ENCODE peak calls at places on chromosomes 2 and 18, in six cellular contexts. One of them, this sample, is unnamed.

GRCh38 chr2:11784747-11785610 is 38.5 kb downstream of the LPIN1 start:
- DNase-seq in H9: peak
- DNase-seq in mesenchymal stem cell: peak
- DNase-seq in mesendoderm: peak
- DNase-seq in H1: peak
- DNase-seq in IMR-90: peak
- DNase-seq in this sample: peak

GRCh38 chr2:205811387-205811786 is 129.1 kb downstream of the NRP2 start:
- DNase-seq in IMR-90: peak
- DNase-seq in H1: no peak
- DNase-seq in mesendoderm: no peak
- DNase-seq in mesenchymal stem cell: no peak
- DNase-seq in H9: no peak
- DNase-seq in this sample: no peak

GRCh38 chr18:25349926-25350560 is 1.9 kb downstream of the ZNF521 start:
- DNase-seq in mesendoderm: peak
- DNase-seq in H9: peak
- DNase-seq in mesenchymal stem cell: peak
- DNase-seq in H1: no peak
- DNase-seq in IMR-90: peak
- DNase-seq in this sample: peak

GRCh38 chr2:237940828-237941227 is 26.0 kb upstream of the UBE2F start:
- DNase-seq in mesendoderm: no peak
- DNase-seq in H9: no peak
- DNase-seq in H1: no peak
- DNase-seq in mesenchymal stem cell: no peak
- DNase-seq in IMR-90: no peak
- DNase-seq in this sample: no peak

GRCh38 chr2:163565192-163565591 is 170.6 kb downstream of the FIGN start:
- DNase-seq in mesendoderm: no peak
- DNase-seq in IMR-90: no peak
- DNase-seq in mesenchymal stem cell: no peak
- DNase-seq in H9: no peak
- DNase-seq in H1: no peak
- DNase-seq in this sample: no peak

GRCh38 chr18:37483221-37483971 is 82.2 kb downstream of the CELF4 start:
- DNase-seq in mesenchymal stem cell: peak
- DNase-seq in IMR-90: peak
- DNase-seq in mesendoderm: peak
- DNase-seq in H1: no peak
- DNase-seq in H9: peak
- DNase-seq in this sample: peak

GRCh38 chr18:62018034-62018760 is 125.4 kb upstream of the RNF152 start:
- DNase-seq in mesenchymal stem cell: peak
- DNase-seq in mesendoderm: no peak
- DNase-seq in IMR-90: peak
- DNase-seq in H9: no peak
- DNase-seq in H1: no peak
- DNase-seq in this sample: no peak

GRCh38 chr2:216486708-216487107 is 11.9 kb upstream of the RPL37A start:
- DNase-seq in IMR-90: no peak
- DNase-seq in H1: no peak
- DNase-seq in H9: no peak
- DNase-seq in mesenchymal stem cell: no peak
- DNase-seq in mesendoderm: no peak
- DNase-seq in this sample: no peak

GRCh38 chr2:55159752-55160151 is 72.3 kb downstream of the CLHC1 start:
- DNase-seq in mesendoderm: no peak
- DNase-seq in IMR-90: no peak
- DNase-seq in H1: no peak
- DNase-seq in mesenchymal stem cell: no peak
- DNase-seq in H9: no peak
- DNase-seq in this sample: no peak

GRCh38 chr2:189609853-189610252 is 29.3 kb upstream of the SLC40A1 start:
- DNase-seq in IMR-90: no peak
- DNase-seq in H1: no peak
- DNase-seq in H9: no peak
- DNase-seq in mesenchymal stem cell: no peak
- DNase-seq in mesendoderm: no peak
- DNase-seq in this sample: no peak

GRCh38 chr2:186645999-186646398 is 47.9 kb upstream of the FAM171B start:
- DNase-seq in mesenchymal stem cell: no peak
- DNase-seq in IMR-90: peak
- DNase-seq in H9: no peak
- DNase-seq in mesendoderm: no peak
- DNase-seq in H1: no peak
- DNase-seq in this sample: no peak

GRCh38 chr2:189367343-189367742 is 73.9 kb upstream of the WDR75 start:
- DNase-seq in mesendoderm: no peak
- DNase-seq in H1: no peak
- DNase-seq in H9: no peak
- DNase-seq in mesenchymal stem cell: peak
- DNase-seq in IMR-90: no peak
- DNase-seq in this sample: no peak

GRCh38 chr2:890791-891190 is 59.9 kb upstream of the SNTG2 start:
- DNase-seq in H9: peak
- DNase-seq in IMR-90: no peak
- DNase-seq in mesendoderm: no peak
- DNase-seq in H1: no peak
- DNase-seq in mesenchymal stem cell: no peak
- DNase-seq in this sample: no peak

GRCh38 chr18:55587341-55588000 is 521 bp downstream of the TCF4 start:
- DNase-seq in H1: no peak
- DNase-seq in mesenchymal stem cell: peak
- DNase-seq in mesendoderm: peak
- DNase-seq in IMR-90: peak
- DNase-seq in H9: peak
- DNase-seq in this sample: no peak

GRCh38 chr18:7592305-7593071 is 25.4 kb downstream of the PTPRM start:
- DNase-seq in H1: no peak
- DNase-seq in IMR-90: no peak
- DNase-seq in mesendoderm: peak
- DNase-seq in H9: peak
- DNase-seq in mesenchymal stem cell: no peak
- DNase-seq in this sample: no peak

GRCh38 chr18:70454705-70455322 is 166.0 kb downstream of the SOCS6 start:
- DNase-seq in mesendoderm: peak
- DNase-seq in mesenchymal stem cell: peak
- DNase-seq in H9: no peak
- DNase-seq in IMR-90: peak
- DNase-seq in H1: no peak
- DNase-seq in this sample: peak

GRCh38 chr2:227164745-227165350 is 424 bp downstream of the COL4A3 start:
- DNase-seq in IMR-90: no peak
- DNase-seq in H9: peak
- DNase-seq in mesenchymal stem cell: no peak
- DNase-seq in H1: no peak
- DNase-seq in mesendoderm: peak
- DNase-seq in this sample: peak

GRCh38 chr2:182173944-182174622 is 188.4 kb downstream of the PPP1R1C start:
- DNase-seq in H1: no peak
- DNase-seq in IMR-90: no peak
- DNase-seq in mesenchymal stem cell: no peak
- DNase-seq in H9: no peak
- DNase-seq in mesendoderm: peak
- DNase-seq in this sample: no peak

GRCh38 chr2:86492057-86492456 is 50.9 kb downstream of the KDM3A start:
- DNase-seq in mesendoderm: no peak
- DNase-seq in IMR-90: no peak
- DNase-seq in H1: no peak
- DNase-seq in H9: no peak
- DNase-seq in mesenchymal stem cell: no peak
- DNase-seq in this sample: no peak

GRCh38 chr2:25071962-25072361 is 30.1 kb downstream of the EFR3B start:
- DNase-seq in mesendoderm: no peak
- DNase-seq in H9: no peak
- DNase-seq in mesenchymal stem cell: no peak
- DNase-seq in H1: no peak
- DNase-seq in IMR-90: no peak
- DNase-seq in this sample: no peak

GRCh38 chr2:88692187-88692586 is 714 bp downstream of the RPIA start:
- DNase-seq in H9: peak
- DNase-seq in H1: no peak
- DNase-seq in IMR-90: peak
- DNase-seq in mesendoderm: peak
- DNase-seq in mesenchymal stem cell: peak
- DNase-seq in this sample: peak

GRCh38 chr2:88687384-88687783 is 4.1 kb upstream of the RPIA start:
- DNase-seq in H9: no peak
- DNase-seq in H1: no peak
- DNase-seq in mesendoderm: no peak
- DNase-seq in mesenchymal stem cell: no peak
- DNase-seq in IMR-90: no peak
- DNase-seq in this sample: no peak

GRCh38 chr2:88690591-88691338 is 708 bp upstream of the RPIA start:
- DNase-seq in IMR-90: peak
- DNase-seq in mesendoderm: no peak
- DNase-seq in H9: peak
- DNase-seq in mesenchymal stem cell: no peak
- DNase-seq in H1: no peak
- DNase-seq in this sample: no peak

GRCh38 chr2:88694015-88694414 is 2.5 kb downstream of the RPIA start:
- DNase-seq in H9: no peak
- DNase-seq in H1: no peak
- DNase-seq in mesendoderm: no peak
- DNase-seq in mesenchymal stem cell: no peak
- DNase-seq in IMR-90: no peak
- DNase-seq in this sample: no peak

DNA sequence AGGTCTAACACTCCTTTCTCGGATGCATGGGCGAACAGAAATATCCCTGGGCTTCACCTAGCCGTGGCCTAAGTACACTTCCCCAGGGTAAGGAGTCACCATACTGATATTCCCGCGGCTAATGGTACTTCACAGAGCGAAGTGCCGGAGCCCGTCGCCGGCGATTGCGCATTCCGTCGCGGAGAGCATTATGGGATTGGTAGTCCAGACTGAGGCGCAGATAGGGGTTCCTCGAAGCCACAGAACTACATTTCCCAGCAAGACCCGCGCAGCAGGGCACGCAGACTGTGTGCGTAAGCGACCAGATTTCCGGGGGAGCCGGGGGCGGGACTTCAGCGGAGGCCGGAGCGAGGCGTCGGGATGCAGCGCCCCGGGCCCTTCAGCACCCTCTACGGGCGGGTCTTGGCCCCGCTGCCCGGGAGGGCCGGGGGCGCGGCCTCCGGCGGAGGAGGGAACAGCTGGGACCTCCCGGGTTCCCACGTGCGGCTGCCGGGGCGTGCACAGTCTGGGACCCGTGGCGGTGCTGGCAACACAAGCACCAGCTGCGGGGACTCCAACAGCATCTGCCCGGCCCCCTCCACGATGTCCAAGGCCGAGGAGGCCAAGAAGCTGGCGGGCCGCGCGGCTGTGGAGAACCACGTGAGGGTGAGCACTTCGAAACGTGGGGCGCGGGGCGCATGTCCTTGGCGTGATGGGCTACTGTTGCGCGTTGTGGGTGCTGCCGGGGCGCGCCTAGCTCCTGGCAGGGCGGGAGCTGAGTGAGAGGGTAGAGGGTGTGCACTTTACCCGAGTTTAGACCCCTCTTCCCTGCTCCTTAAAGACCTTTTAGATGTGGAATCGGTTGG is at the start of gene RPIA:
- DNase-seq in H9: peak
- DNase-seq in IMR-90: peak
- DNase-seq in mesendoderm: peak
- DNase-seq in H1: peak
- DNase-seq in mesenchymal stem cell: peak
- DNase-seq in this sample: peak
- H4K8ac ChIP-seq in H9: no peak
- H4K8ac ChIP-seq in IMR-90: peak
- H4K8ac ChIP-seq in mesendoderm: no peak
- H4K8ac ChIP-seq in H1: peak
- H4K8ac ChIP-seq in mesenchymal stem cell: peak
- H4K8ac ChIP-seq in this sample: no peak

DNA sequence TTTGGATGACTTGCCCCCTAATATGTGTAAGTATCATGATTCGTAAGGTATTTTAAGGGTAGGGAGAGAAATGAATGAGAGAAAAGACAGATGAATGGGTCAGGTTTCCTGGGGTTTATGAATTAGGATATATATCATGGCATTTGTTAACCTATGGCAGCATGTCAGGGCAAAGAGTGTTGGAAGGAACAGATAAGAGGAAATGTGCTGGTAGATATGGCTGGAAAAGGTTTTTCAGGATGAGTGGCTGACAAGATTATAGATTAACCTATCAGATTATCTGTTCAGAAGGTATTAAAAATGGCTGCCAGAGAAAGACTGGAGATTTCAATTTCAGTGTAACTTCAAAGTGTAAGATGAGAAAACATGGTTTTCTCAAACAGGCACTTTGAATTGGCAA is 67.8 kb downstream of the SRBD1 start:
- DNase-seq in H9: no peak
- DNase-seq in mesendoderm: peak
- DNase-seq in H1: no peak
- DNase-seq in mesenchymal stem cell: no peak
- DNase-seq in IMR-90: no peak
- DNase-seq in this sample: no peak
- H3K23ac ChIP-seq in H9: no peak
- H3K23ac ChIP-seq in mesendoderm: no peak
- H3K23ac ChIP-seq in H1: no peak
- H3K23ac ChIP-seq in mesenchymal stem cell: no peak
- H3K23ac ChIP-seq in IMR-90: no peak
- H3K23ac ChIP-seq in this sample: no peak

GRCh38 chr2:64312622-64312948 is 141.4 kb upstream of the LGALSL start:
- DNase-seq in H9: no peak
- DNase-seq in mesenchymal stem cell: no peak
- DNase-seq in H1: no peak
- DNase-seq in IMR-90: no peak
- DNase-seq in mesendoderm: peak
- DNase-seq in this sample: no peak
- H4K8ac ChIP-seq in H9: no peak
- H4K8ac ChIP-seq in mesenchymal stem cell: no peak
- H4K8ac ChIP-seq in H1: no peak
- H4K8ac ChIP-seq in IMR-90: no peak
- H4K8ac ChIP-seq in mesendoderm: no peak
- H4K8ac ChIP-seq in this sample: no peak

GRCh38 chr18:77804382-77804781 is 554.7 kb downstream of the GALR1 start:
- DNase-seq in H1: no peak
- DNase-seq in H9: no peak
- DNase-seq in mesendoderm: no peak
- DNase-seq in mesenchymal stem cell: no peak
- DNase-seq in IMR-90: no peak
- DNase-seq in this sample: no peak

GRCh38 chr18:77803024-77803423 is 553.4 kb downstream of the GALR1 start:
- DNase-seq in mesenchymal stem cell: no peak
- DNase-seq in mesendoderm: no peak
- DNase-seq in H9: no peak
- DNase-seq in H1: no peak
- DNase-seq in IMR-90: no peak
- DNase-seq in this sample: no peak

GRCh38 chr18:77811510-77811909 is 561.9 kb downstream of the GALR1 start:
- DNase-seq in mesenchymal stem cell: no peak
- DNase-seq in mesendoderm: no peak
- DNase-seq in IMR-90: no peak
- DNase-seq in H9: no peak
- DNase-seq in H1: no peak
- DNase-seq in this sample: no peak

DNA sequence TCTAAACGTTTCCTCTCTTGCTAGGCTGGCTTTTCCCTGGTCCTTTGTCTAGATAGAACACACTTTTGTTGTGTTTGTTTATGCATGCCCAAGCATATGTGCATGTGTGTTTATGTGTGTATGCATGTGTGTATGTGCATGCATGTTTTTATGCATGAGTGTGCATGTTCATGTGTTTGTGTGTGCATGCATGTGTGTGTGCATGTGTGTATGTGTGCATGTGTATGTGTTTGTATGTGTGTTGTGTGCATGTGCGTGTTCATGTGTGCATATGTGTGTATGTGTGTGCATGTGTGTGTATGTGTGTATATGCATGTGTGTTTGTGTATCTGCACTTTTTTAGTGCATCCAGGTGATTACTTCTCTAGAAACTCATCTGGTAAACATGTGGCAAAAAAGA is 558.0 kb downstream of the GALR1 start:
- DNase-seq in IMR-90: no peak
- DNase-seq in mesenchymal stem cell: no peak
- DNase-seq in mesendoderm: no peak
- DNase-seq in H9: no peak
- DNase-seq in H1: no peak
- DNase-seq in this sample: no peak
- H3K23ac ChIP-seq in IMR-90: no peak
- H3K23ac ChIP-seq in mesenchymal stem cell: no peak
- H3K23ac ChIP-seq in mesendoderm: no peak
- H3K23ac ChIP-seq in H9: no peak
- H3K23ac ChIP-seq in H1: no peak
- H3K23ac ChIP-seq in this sample: no peak